ENCODE peak calls at places on chromosome 14, in ten cellular contexts. One of them, this sample, is unnamed.

GRCh38 chr14:36086629-36087380 is 89.7 kb downstream of the PTCSC3 start:
- DNase-seq in heart right ventricle: no peak
- DNase-seq in tibial artery: no peak
- DNase-seq in GM23248: peak; percentile 18
- DNase-seq in A549: no peak
- DNase-seq in CD8-positive, alpha-beta memory T cell: no peak
- DNase-seq in lung: no peak
- DNase-seq in left ventricle myocardium inferior: no peak
- DNase-seq in CD8-positive, alpha-beta T cell: no peak
- DNase-seq in WERI-Rb-1: no peak
- DNase-seq in this sample: no peak

GRCh38 chr14:39555749-39556148 is 123.5 kb upstream of the FBXO33 start:
- DNase-seq in GM23248: no peak
- DNase-seq in heart right ventricle: no peak
- DNase-seq in CD8-positive, alpha-beta memory T cell: no peak
- DNase-seq in left ventricle myocardium inferior: peak; percentile 29
- DNase-seq in tibial artery: no peak
- DNase-seq in WERI-Rb-1: no peak
- DNase-seq in A549: no peak
- DNase-seq in CD8-positive, alpha-beta T cell: no peak
- DNase-seq in lung: no peak
- DNase-seq in this sample: no peak

GRCh38 chr14:88277205-88277604 is 45.9 kb downstream of the KCNK10 start:
- DNase-seq in left ventricle myocardium inferior: no peak
- DNase-seq in CD8-positive, alpha-beta T cell: no peak
- DNase-seq in WERI-Rb-1: no peak
- DNase-seq in A549: no peak
- DNase-seq in tibial artery: no peak
- DNase-seq in CD8-positive, alpha-beta memory T cell: no peak
- DNase-seq in GM23248: no peak
- DNase-seq in lung: no peak
- DNase-seq in heart right ventricle: no peak
- DNase-seq in this sample: no peak

GRCh38 chr14:67151082-67151666 is 38.1 kb upstream of the GARIN2 start:
- DNase-seq in heart right ventricle: no peak
- DNase-seq in CD8-positive, alpha-beta T cell: no peak
- DNase-seq in left ventricle myocardium inferior: no peak
- DNase-seq in CD8-positive, alpha-beta memory T cell: no peak
- DNase-seq in lung: no peak
- DNase-seq in WERI-Rb-1: no peak
- DNase-seq in A549: no peak
- DNase-seq in GM23248: peak; percentile 15
- DNase-seq in tibial artery: no peak
- DNase-seq in this sample: no peak

GRCh38 chr14:50233335-50234250 is 2.2 kb upstream of the SOS2 start:
- DNase-seq in A549: no peak
- DNase-seq in CD8-positive, alpha-beta memory T cell: no peak
- DNase-seq in left ventricle myocardium inferior: no peak
- DNase-seq in heart right ventricle: no peak
- DNase-seq in lung: no peak
- DNase-seq in CD8-positive, alpha-beta T cell: no peak
- DNase-seq in GM23248: no peak
- DNase-seq in tibial artery: no peak
- DNase-seq in WERI-Rb-1: no peak
- DNase-seq in this sample: peak; percentile 71

GRCh38 chr14:29773990-29774389 is 153.7 kb downstream of the PRKD1 start:
- DNase-seq in GM23248: no peak
- DNase-seq in lung: no peak
- DNase-seq in CD8-positive, alpha-beta T cell: no peak
- DNase-seq in heart right ventricle: no peak
- DNase-seq in CD8-positive, alpha-beta memory T cell: no peak
- DNase-seq in WERI-Rb-1: no peak
- DNase-seq in left ventricle myocardium inferior: no peak
- DNase-seq in A549: no peak
- DNase-seq in tibial artery: no peak
- DNase-seq in this sample: no peak

GRCh38 chr14:28766505-28767238 is at the start of gene FOXG1:
- DNase-seq in heart right ventricle: no peak
- DNase-seq in CD8-positive, alpha-beta memory T cell: no peak
- DNase-seq in left ventricle myocardium inferior: no peak
- DNase-seq in WERI-Rb-1: no peak
- DNase-seq in A549: no peak
- DNase-seq in lung: no peak
- DNase-seq in CD8-positive, alpha-beta T cell: no peak
- DNase-seq in tibial artery: no peak
- DNase-seq in GM23248: peak; percentile 36
- DNase-seq in this sample: no peak

GRCh38 chr14:26598081-26598671 is 343 bp upstream of the NOVA1 start:
- DNase-seq in A549: peak; percentile 57
- DNase-seq in GM23248: peak; percentile 82
- DNase-seq in left ventricle myocardium inferior: peak; percentile 78
- DNase-seq in CD8-positive, alpha-beta T cell: no peak
- DNase-seq in heart right ventricle: peak; percentile 71
- DNase-seq in tibial artery: peak; percentile 87
- DNase-seq in WERI-Rb-1: peak; percentile 83
- DNase-seq in CD8-positive, alpha-beta memory T cell: no peak
- DNase-seq in lung: peak; percentile 81
- DNase-seq in this sample: no peak

GRCh38 chr14:90368946-90369721 is 27.7 kb upstream of the CALM1 start:
- DNase-seq in CD8-positive, alpha-beta memory T cell: no peak
- DNase-seq in lung: no peak
- DNase-seq in left ventricle myocardium inferior: no peak
- DNase-seq in heart right ventricle: no peak
- DNase-seq in WERI-Rb-1: no peak
- DNase-seq in A549: peak; percentile 16
- DNase-seq in GM23248: peak; percentile 53
- DNase-seq in tibial artery: no peak
- DNase-seq in CD8-positive, alpha-beta T cell: no peak
- DNase-seq in this sample: peak; percentile 49

GRCh38 chr14:67673451-67673850 is 981 bp downstream of the VTI1B start:
- DNase-seq in lung: no peak
- DNase-seq in CD8-positive, alpha-beta T cell: no peak
- DNase-seq in tibial artery: no peak
- DNase-seq in left ventricle myocardium inferior: no peak
- DNase-seq in heart right ventricle: no peak
- DNase-seq in GM23248: peak; percentile 77
- DNase-seq in WERI-Rb-1: no peak
- DNase-seq in CD8-positive, alpha-beta memory T cell: no peak
- DNase-seq in A549: no peak
- DNase-seq in this sample: no peak

GRCh38 chr14:77973246-77973645 is 173.3 kb downstream of the ADCK1 start:
- DNase-seq in CD8-positive, alpha-beta memory T cell: no peak
- DNase-seq in A549: no peak
- DNase-seq in left ventricle myocardium inferior: no peak
- DNase-seq in tibial artery: no peak
- DNase-seq in WERI-Rb-1: no peak
- DNase-seq in CD8-positive, alpha-beta T cell: no peak
- DNase-seq in lung: no peak
- DNase-seq in GM23248: no peak
- DNase-seq in heart right ventricle: no peak
- DNase-seq in this sample: no peak

GRCh38 chr14:55684956-55685584 is 105.1 kb downstream of the KTN1 start:
- DNase-seq in tibial artery: no peak
- DNase-seq in CD8-positive, alpha-beta memory T cell: no peak
- DNase-seq in heart right ventricle: no peak
- DNase-seq in A549: no peak
- DNase-seq in CD8-positive, alpha-beta T cell: no peak
- DNase-seq in GM23248: peak; percentile 80
- DNase-seq in WERI-Rb-1: no peak
- DNase-seq in lung: no peak
- DNase-seq in left ventricle myocardium inferior: no peak
- DNase-seq in this sample: no peak

GRCh38 chr14:65444230-65444629 is 31.7 kb downstream of the FUT8 start:
- DNase-seq in GM23248: no peak
- DNase-seq in A549: no peak
- DNase-seq in tibial artery: no peak
- DNase-seq in left ventricle myocardium inferior: no peak
- DNase-seq in heart right ventricle: no peak
- DNase-seq in WERI-Rb-1: no peak
- DNase-seq in CD8-positive, alpha-beta memory T cell: no peak
- DNase-seq in CD8-positive, alpha-beta T cell: no peak
- DNase-seq in lung: no peak
- DNase-seq in this sample: no peak

GRCh38 chr14:88669346-88669745 is 106.5 kb downstream of the ZC3H14 start:
- DNase-seq in left ventricle myocardium inferior: no peak
- DNase-seq in heart right ventricle: no peak
- DNase-seq in WERI-Rb-1: peak; percentile 12
- DNase-seq in GM23248: no peak
- DNase-seq in lung: no peak
- DNase-seq in CD8-positive, alpha-beta T cell: no peak
- DNase-seq in tibial artery: no peak
- DNase-seq in CD8-positive, alpha-beta memory T cell: no peak
- DNase-seq in A549: no peak
- DNase-seq in this sample: no peak

GRCh38 chr14:93184391-93185332 is at the start of the genes LYSET and MOAP1:
- DNase-seq in CD8-positive, alpha-beta memory T cell: peak; percentile 90
- DNase-seq in lung: peak; percentile 85
- DNase-seq in A549: peak; percentile 76
- DNase-seq in heart right ventricle: peak; percentile 88
- DNase-seq in tibial artery: peak; percentile 94
- DNase-seq in GM23248: peak; percentile 93
- DNase-seq in WERI-Rb-1: peak; percentile 92
- DNase-seq in CD8-positive, alpha-beta T cell: peak; percentile 89
- DNase-seq in left ventricle myocardium inferior: peak; percentile 87
- DNase-seq in this sample: peak; percentile 92

GRCh38 chr14:33730163-33730562 is 220.7 kb downstream of the EGLN3 start:
- DNase-seq in left ventricle myocardium inferior: no peak
- DNase-seq in lung: no peak
- DNase-seq in tibial artery: no peak
- DNase-seq in heart right ventricle: no peak
- DNase-seq in CD8-positive, alpha-beta T cell: no peak
- DNase-seq in CD8-positive, alpha-beta memory T cell: no peak
- DNase-seq in GM23248: no peak
- DNase-seq in A549: no peak
- DNase-seq in WERI-Rb-1: no peak
- DNase-seq in this sample: no peak

GRCh38 chr14:97798204-97798603 is 1001.0 kb downstream of the VRK1 start:
- DNase-seq in lung: no peak
- DNase-seq in left ventricle myocardium inferior: no peak
- DNase-seq in CD8-positive, alpha-beta memory T cell: no peak
- DNase-seq in tibial artery: no peak
- DNase-seq in CD8-positive, alpha-beta T cell: no peak
- DNase-seq in A549: no peak
- DNase-seq in WERI-Rb-1: no peak
- DNase-seq in heart right ventricle: no peak
- DNase-seq in GM23248: no peak
- DNase-seq in this sample: no peak

GRCh38 chr14:53109028-53109687 is 44.0 kb downstream of the DDHD1 start:
- DNase-seq in WERI-Rb-1: no peak
- DNase-seq in CD8-positive, alpha-beta T cell: peak; percentile 55
- DNase-seq in lung: no peak
- DNase-seq in tibial artery: no peak
- DNase-seq in GM23248: peak; percentile 54
- DNase-seq in left ventricle myocardium inferior: no peak
- DNase-seq in heart right ventricle: no peak
- DNase-seq in A549: no peak
- DNase-seq in CD8-positive, alpha-beta memory T cell: peak; percentile 30
- DNase-seq in this sample: peak; percentile 54

GRCh38 chr14:72852194-72852593 is 41.7 kb downstream of the DPF3 start:
- DNase-seq in A549: no peak
- DNase-seq in CD8-positive, alpha-beta T cell: no peak
- DNase-seq in lung: no peak
- DNase-seq in heart right ventricle: no peak
- DNase-seq in tibial artery: no peak
- DNase-seq in WERI-Rb-1: no peak
- DNase-seq in left ventricle myocardium inferior: no peak
- DNase-seq in CD8-positive, alpha-beta memory T cell: no peak
- DNase-seq in GM23248: no peak
- DNase-seq in this sample: no peak

GRCh38 chr14:70697681-70698080 is 56.0 kb downstream of the TTC9 start:
- DNase-seq in CD8-positive, alpha-beta memory T cell: no peak
- DNase-seq in A549: no peak
- DNase-seq in heart right ventricle: no peak
- DNase-seq in WERI-Rb-1: no peak
- DNase-seq in GM23248: peak; percentile 41
- DNase-seq in CD8-positive, alpha-beta T cell: no peak
- DNase-seq in lung: no peak
- DNase-seq in tibial artery: no peak
- DNase-seq in left ventricle myocardium inferior: no peak
- DNase-seq in this sample: no peak
- H3K27ac ChIP-seq in CD8-positive, alpha-beta memory T cell: no peak overlapping the region
- H3K27ac ChIP-seq in A549: peak overlapping the region; percentile 81
- H3K27ac ChIP-seq in heart right ventricle: no peak overlapping the region
- H3K27ac ChIP-seq in WERI-Rb-1: no peak overlapping the region
- H3K27ac ChIP-seq in GM23248: peak overlapping the region; percentile 17
- H3K27ac ChIP-seq in CD8-positive, alpha-beta T cell: no peak overlapping the region
- H3K27ac ChIP-seq in lung: no peak overlapping the region
- H3K27ac ChIP-seq in tibial artery: no peak overlapping the region
- H3K27ac ChIP-seq in left ventricle myocardium inferior: no peak overlapping the region
- H3K27ac ChIP-seq in this sample: no peak overlapping the region

DNA sequence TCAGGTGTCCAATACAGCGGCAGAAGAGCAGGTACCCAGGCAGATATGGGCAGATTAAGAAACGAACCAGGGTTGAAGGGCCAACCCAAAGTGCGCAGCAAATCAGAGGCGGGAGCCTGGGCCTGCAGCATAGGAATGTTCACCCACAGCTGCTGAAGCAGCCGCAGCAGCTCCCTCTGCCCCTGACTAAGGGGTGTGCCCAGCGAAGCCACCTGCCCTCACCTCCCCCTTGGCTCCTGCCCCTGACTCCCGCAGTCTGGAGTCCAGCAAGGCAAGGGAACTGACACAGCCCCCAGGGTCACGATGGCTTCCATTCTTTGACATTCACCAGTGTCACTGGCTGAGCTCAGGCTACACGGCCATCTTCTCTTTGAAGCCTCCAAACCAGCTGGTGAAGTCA is 27.3 kb upstream of the ZFP36L1 start:
- DNase-seq in left ventricle myocardium inferior: no peak
- DNase-seq in tibial artery: no peak
- DNase-seq in heart right ventricle: no peak
- DNase-seq in lung: no peak
- DNase-seq in WERI-Rb-1: no peak
- DNase-seq in A549: no peak
- DNase-seq in CD8-positive, alpha-beta memory T cell: no peak
- DNase-seq in CD8-positive, alpha-beta T cell: no peak
- DNase-seq in GM23248: no peak
- DNase-seq in this sample: no peak
- H3K27ac ChIP-seq in left ventricle myocardium inferior: no peak overlapping the region
- H3K27ac ChIP-seq in tibial artery: no peak overlapping the region
- H3K27ac ChIP-seq in heart right ventricle: no peak overlapping the region
- H3K27ac ChIP-seq in lung: no peak overlapping the region
- H3K27ac ChIP-seq in WERI-Rb-1: peak overlapping the region; percentile 47
- H3K27ac ChIP-seq in A549: peak overlapping the region; percentile 72
- H3K27ac ChIP-seq in CD8-positive, alpha-beta memory T cell: no peak overlapping the region
- H3K27ac ChIP-seq in CD8-positive, alpha-beta T cell: no peak overlapping the region
- H3K27ac ChIP-seq in GM23248: no peak overlapping the region
- H3K27ac ChIP-seq in this sample: peak overlapping the region; percentile 80

GRCh38 chr14:99730876-99731351 is 46.8 kb downstream of the CYP46A1 start:
- DNase-seq in WERI-Rb-1: no peak
- DNase-seq in lung: no peak
- DNase-seq in GM23248: no peak
- DNase-seq in CD8-positive, alpha-beta T cell: no peak
- DNase-seq in left ventricle myocardium inferior: peak; percentile 15
- DNase-seq in CD8-positive, alpha-beta memory T cell: no peak
- DNase-seq in tibial artery: peak; percentile 64
- DNase-seq in heart right ventricle: no peak
- DNase-seq in A549: no peak
- DNase-seq in this sample: no peak
- H3K27ac ChIP-seq in WERI-Rb-1: no peak overlapping the region
- H3K27ac ChIP-seq in lung: peak overlapping the region; percentile 43
- H3K27ac ChIP-seq in GM23248: no peak overlapping the region
- H3K27ac ChIP-seq in CD8-positive, alpha-beta T cell: no peak overlapping the region
- H3K27ac ChIP-seq in left ventricle myocardium inferior: peak overlapping the region; percentile 94
- H3K27ac ChIP-seq in CD8-positive, alpha-beta memory T cell: no peak overlapping the region
- H3K27ac ChIP-seq in tibial artery: no peak overlapping the region
- H3K27ac ChIP-seq in heart right ventricle: no peak overlapping the region
- H3K27ac ChIP-seq in A549: peak overlapping the region; percentile 89
- H3K27ac ChIP-seq in this sample: no peak overlapping the region

GRCh38 chr14:80150301-80150700 is 61.0 kb downstream of the DIO2 start:
- DNase-seq in tibial artery: no peak
- DNase-seq in left ventricle myocardium inferior: no peak
- DNase-seq in A549: no peak
- DNase-seq in GM23248: peak; percentile 34
- DNase-seq in lung: no peak
- DNase-seq in WERI-Rb-1: no peak
- DNase-seq in CD8-positive, alpha-beta T cell: no peak
- DNase-seq in CD8-positive, alpha-beta memory T cell: no peak
- DNase-seq in heart right ventricle: no peak
- DNase-seq in this sample: no peak
- H3K27ac ChIP-seq in tibial artery: no peak overlapping the region
- H3K27ac ChIP-seq in left ventricle myocardium inferior: no peak overlapping the region
- H3K27ac ChIP-seq in A549: no peak overlapping the region
- H3K27ac ChIP-seq in GM23248: no peak overlapping the region
- H3K27ac ChIP-seq in lung: no peak overlapping the region
- H3K27ac ChIP-seq in WERI-Rb-1: no peak overlapping the region
- H3K27ac ChIP-seq in CD8-positive, alpha-beta T cell: no peak overlapping the region
- H3K27ac ChIP-seq in CD8-positive, alpha-beta memory T cell: no peak overlapping the region
- H3K27ac ChIP-seq in heart right ventricle: no peak overlapping the region
- H3K27ac ChIP-seq in this sample: no peak overlapping the region

This sample was measured in CD4-positive, CD25-positive, alpha-beta regulatory T cell.